ENCODE peak calls at places on chromosomes 11 and 22, in five cellular contexts. J is KBM-7; U is NCI-H1417; T is stimulated activated naive CD8-positive, alpha-beta T cell treated with anti-CD3 and anti-CD28 coated beads, Interleukin-15, Interleukin-2, amounts not matched to agents 100 U/mL and 50 U/mL, for 24 hours; P is ACHN. C is an unnamed sample.

GRCh38 chr11:46127150-46127638 is 5.9 kb upstream of the PHF21A start:
- DNase-seq in U (no peak), J (peak), P (peak), T (peak), C (peak)

GRCh38 chr11:75924966-75925784 is 110.2 kb downstream of the UVRAG start:
- DNase-seq in T (no peak), P (no peak), U (no peak), J (no peak), C (no peak)

GRCh38 chr11:46388619-46389449 is 2.7 kb downstream of the CHRM4 start:
- DNase-seq in U (no peak), J (no peak), T (no peak), P (no peak), C (no peak)

GRCh38 chr22:42905702-42906183 is 48.7 kb upstream of the ARFGAP3 start:
- DNase-seq in P (no peak), J (no peak), U (no peak), T (no peak), C (no peak)

GRCh38 chr11:96246718-96247540 is 96.1 kb downstream of the MAML2 start:
- DNase-seq in U (peak), T (no peak), P (no peak), J (peak), C (no peak)

GRCh38 chr11:125954945-125955640 is 9.2 kb downstream of the VSIG10L2 start:
- DNase-seq in J (no peak), P (no peak), U (no peak), T (no peak), C (no peak)

GRCh38 chr22:49009359-49010063 is 818.2 kb downstream of the BRD1 start:
- DNase-seq in U (no peak), T (no peak), P (no peak), J (no peak), C (no peak)

GRCh38 chr11:101390539-101390938 is 193.3 kb downstream of the TRPC6 start:
- DNase-seq in J (no peak), T (no peak), U (no peak), P (peak), C (peak)

GRCh38 chr11:115170133-115170815 is 333.9 kb downstream of the CADM1 start:
- DNase-seq in J (peak), T (peak), P (peak), U (peak), C (peak)

GRCh38 chr11:65489061-65489705 is 9.7 kb upstream of the MALAT1 start:
- DNase-seq in P (no peak), J (no peak), U (no peak), T (no peak), C (no peak)

C was measured in NAMALWA.